ENCODE peak calls at places on chromosomes 7 and 10, in nine cellular contexts. V, Q, L, E, U, J, G, P and R are unnamed samples. For H3K4me1, the result is how much of the 10 kb centered on the place peaks cover.

GRCh38 chr10:48759113-48759901 is 74.6 kb downstream of the WDFY4 start:
- DNase-seq in V (no peak), Q (no peak), L (no peak), E (no peak), U (no peak), J (no peak), G (no peak), P (no peak), R (no peak)

GRCh38 chr7:919924-920341 is 34.5 kb downstream of the ADAP1 start:
- DNase-seq in V (peak), Q (no peak), L (peak), E (peak), U (no peak), J (no peak), G (peak), P (peak), R (peak)

GRCh38 chr10:95416973-95417372 is 126.2 kb upstream of the PDLIM1 start:
- DNase-seq in V (no peak), Q (no peak), L (peak), E (no peak), U (no peak), J (no peak), G (no peak), P (no peak), R (no peak)

GRCh38 chr7:140156460-140157080 is 20.2 kb downstream of the KDM7A start:
- DNase-seq in V (no peak), Q (no peak), L (no peak), E (no peak), U (no peak), J (no peak), G (no peak), P (no peak), R (no peak)

GRCh38 chr7:136353287-136353686 is 376.1 kb upstream of the MTPN start:
- DNase-seq in V (no peak), Q (no peak), L (no peak), E (no peak), U (no peak), J (no peak), G (no peak), P (no peak), R (no peak)

GRCh38 chr7:112439476-112439875 is 10.8 kb upstream of the IFRD1 start:
- DNase-seq in V (no peak), Q (no peak), L (no peak), E (no peak), U (no peak), J (no peak), G (no peak), P (no peak), R (no peak)

GRCh38 chr10:85849315-85849714 is 517.3 kb downstream of the GRID1 start:
- DNase-seq in V (no peak), Q (no peak), L (no peak), E (no peak), U (no peak), J (no peak), G (no peak), P (no peak), R (no peak)

GRCh38 chr7:149587331-149587645 is 89.7 kb upstream of the ZNF746 start:
- DNase-seq in V (no peak), Q (peak), L (no peak), E (no peak), U (no peak), J (no peak), G (no peak), P (no peak), R (no peak)

GRCh38 chr7:16071246-16071857 is 350.0 kb downstream of the CRPPA start:
- DNase-seq in V (no peak), Q (no peak), L (no peak), E (no peak), U (no peak), J (peak), G (no peak), P (peak), R (no peak)

GRCh38 chr10:132689721-132690360 is 96.1 kb downstream of the NKX6-2 start:
- DNase-seq in V (peak), Q (no peak), L (peak), E (peak), U (no peak), J (no peak), G (no peak), P (no peak), R (peak)

GRCh38 chr7:157612009-157612663 is 275.3 kb downstream of the DNAJB6 start:
- DNase-seq in V (no peak), Q (no peak), L (peak), E (no peak), U (no peak), J (no peak), G (no peak), P (no peak), R (peak)

GRCh38 chr10:91901784-91902677 is 7.3 kb downstream of the FGFBP3 start:
- DNase-seq in V (no peak), Q (peak), L (peak), E (no peak), U (no peak), J (peak), G (no peak), P (no peak), R (no peak)

GRCh38 chr10:73916761-73917470 is 6.0 kb downstream of the PLAU start:
- DNase-seq in V (no peak), Q (no peak), L (no peak), E (no peak), U (no peak), J (peak), G (no peak), P (peak), R (no peak)

GRCh38 chr10:23095966-23096813 is 811 bp downstream of the MSRB2 start:
- DNase-seq in V (peak), Q (peak), L (peak), E (peak), U (peak), J (no peak), G (peak), P (peak), R (peak)

GRCh38 chr7:157250605-157251228 is 86.1 kb upstream of the DNAJB6 start:
- DNase-seq in V (no peak), Q (no peak), L (no peak), E (no peak), U (no peak), J (peak), G (no peak), P (peak), R (no peak)

GRCh38 chr7:102463841-102464576 is 654 bp downstream of the ALKBH4 start:
- DNase-seq in V (peak), Q (no peak), L (no peak), E (no peak), U (no peak), J (no peak), G (no peak), P (no peak), R (no peak)

GRCh38 chr7:27923308-27923980 is 183.5 kb downstream of the TAX1BP1 start:
- DNase-seq in V (no peak), Q (no peak), L (no peak), E (no peak), U (no peak), J (no peak), G (no peak), P (no peak), R (no peak)

GRCh38 chr10:114869500-114869899 is 47.9 kb downstream of the FHIP2A start:
- DNase-seq in V (no peak), Q (no peak), L (no peak), E (no peak), U (no peak), J (peak), G (no peak), P (no peak), R (no peak)

GRCh38 chr7:28956608-28957063 is 1.5 kb downstream of the TRIL start:
- DNase-seq in V (peak), Q (peak), L (peak), E (peak), U (peak), J (peak), G (peak), P (peak), R (peak)

GRCh38 chr7:143361552-143362125 is 874 bp downstream of the FAM131B start:
- DNase-seq in V (no peak), Q (no peak), L (no peak), E (no peak), U (no peak), J (no peak), G (no peak), P (no peak), R (no peak)

GRCh38 chr10:28553963-28554362 is 21.0 kb downstream of the WAC start:
- DNase-seq in V (no peak), Q (no peak), L (no peak), E (no peak), U (no peak), J (no peak), G (no peak), P (no peak), R (no peak)

GRCh38 chr10:122492955-122493597 is 31.7 kb downstream of the HTRA1 start:
- DNase-seq in V (no peak), Q (no peak), L (no peak), E (no peak), U (no peak), J (no peak), G (no peak), P (no peak), R (peak)

GRCh38 chr10:88092265-88092664 is 228.8 kb downstream of the PTEN start:
- DNase-seq in V (no peak), Q (no peak), L (no peak), E (no peak), U (no peak), J (no peak), G (no peak), P (no peak), R (no peak)

GRCh38 chr7:104627516-104627915 is 299.1 kb downstream of the LHFPL3 start:
- DNase-seq in V (no peak), Q (no peak), L (no peak), E (no peak), U (no peak), J (peak), G (no peak), P (no peak), R (no peak)

GRCh38 chr7:98659746-98660145 is 42.7 kb downstream of the NPTX2 start:
- DNase-seq in V (no peak), Q (no peak), L (no peak), E (no peak), U (no peak), J (no peak), G (no peak), P (no peak), R (no peak)

GRCh38 chr7:98662289-98662688 is 45.2 kb downstream of the NPTX2 start:
- DNase-seq in V (no peak), Q (no peak), L (no peak), E (no peak), U (no peak), J (no peak), G (no peak), P (no peak), R (no peak)

GRCh38 chr7:98657736-98658135 is 40.7 kb downstream of the NPTX2 start:
- DNase-seq in V (no peak), Q (no peak), L (no peak), E (no peak), U (no peak), J (no peak), G (no peak), P (no peak), R (no peak)

GRCh38 chr7:98656899-98657298 is 39.8 kb downstream of the NPTX2 start:
- DNase-seq in V (no peak), Q (no peak), L (no peak), E (no peak), U (no peak), J (no peak), G (no peak), P (no peak), R (no peak)

GRCh38 chr7:98661607-98662006 is 44.5 kb downstream of the NPTX2 start:
- DNase-seq in V (no peak), Q (no peak), L (no peak), E (no peak), U (no peak), J (no peak), G (no peak), P (no peak), R (no peak)
- TF ChIP-seq CTCF in V (no peak), Q (no peak), L (no peak), E (no peak), U (no peak), J (no peak), G (no peak), P (no peak), R (no peak)

GRCh38 chr10:50381637-50382036 is 130.3 kb upstream of the ASAH2 start:
- DNase-seq in V (no peak), Q (no peak), L (no peak), E (no peak), U (no peak), J (no peak), G (no peak), P (no peak), R (no peak)

GRCh38 chr10:50385610-50386009 is 134.3 kb upstream of the ASAH2 start:
- DNase-seq in V (no peak), Q (peak), L (no peak), E (peak), U (peak), J (no peak), G (peak), P (no peak), R (no peak)

GRCh38 chr10:50382576-50383023 is 131.3 kb upstream of the ASAH2 start:
- DNase-seq in V (no peak), Q (no peak), L (no peak), E (no peak), U (no peak), J (no peak), G (no peak), P (no peak), R (no peak)

GRCh38 chr10:50384839-50385238 is 133.5 kb upstream of the ASAH2 start:
- DNase-seq in V (no peak), Q (no peak), L (no peak), E (no peak), U (no peak), J (no peak), G (no peak), P (no peak), R (no peak)

DNA sequence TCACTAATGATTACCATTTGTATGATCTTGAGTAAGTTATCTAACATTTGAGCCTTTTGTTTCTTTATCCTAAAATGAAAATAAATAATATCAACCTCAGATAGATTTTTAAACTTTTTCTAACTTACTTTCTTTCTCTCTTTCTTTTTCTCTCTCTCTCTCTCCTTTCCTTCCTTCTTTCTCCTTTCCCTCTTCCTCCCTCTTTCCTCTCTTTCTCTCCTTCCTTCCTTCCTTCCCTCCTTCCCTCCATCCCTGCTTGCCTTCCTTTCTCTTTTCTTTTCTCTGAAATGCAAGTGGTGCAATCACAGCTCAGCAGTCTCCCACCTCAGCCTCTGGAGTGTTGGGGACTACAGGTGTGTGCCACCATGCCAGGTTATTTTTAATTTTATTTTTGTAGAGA is 132.9 kb upstream of the ASAH2 start:
- DNase-seq in V (no peak), Q (no peak), L (no peak), E (no peak), U (no peak), J (no peak), G (no peak), P (no peak), R (no peak)
- H3K4me1 ChIP-seq in V (under half), Q (under half), L (under half), E (under half), U (under half), J (under half), G (half or more), P (under half), R (under half)

GRCh38 chr7:134712196-134712595 is 65.5 kb downstream of the BPGM start:
- DNase-seq in V (no peak), Q (no peak), L (no peak), E (no peak), U (no peak), J (no peak), G (no peak), P (no peak), R (no peak)

GRCh38 chr7:134710511-134710853 is 63.8 kb downstream of the BPGM start:
- DNase-seq in V (no peak), Q (no peak), L (no peak), E (no peak), U (no peak), J (no peak), G (no peak), P (no peak), R (no peak)

GRCh38 chr7:134709197-134709596 is 62.5 kb downstream of the BPGM start:
- DNase-seq in V (no peak), Q (no peak), L (no peak), E (no peak), U (no peak), J (no peak), G (no peak), P (no peak), R (no peak)

GRCh38 chr7:134708692-134709091 is 62.0 kb downstream of the BPGM start:
- DNase-seq in V (no peak), Q (no peak), L (no peak), E (no peak), U (no peak), J (no peak), G (no peak), P (no peak), R (no peak)

GRCh38 chr7:134710854-134711624 is 64.4 kb downstream of the BPGM start:
- DNase-seq in V (no peak), Q (no peak), L (no peak), E (no peak), U (no peak), J (peak), G (no peak), P (no peak), R (no peak)
- H3K27ac ChIP-seq in V (no peak), Q (peak), L (peak), E (no peak), U (peak), J (no peak), G (peak), P (no peak), R (no peak)

GRCh38 chr10:22003111-22003963 is at the start of gene DNAJC1:
- DNase-seq in V (peak), Q (peak), L (peak), E (peak), U (peak), J (peak), G (peak), P (peak), R (peak)
- TF ChIP-seq CTCF in V (peak), Q (no peak), L (no peak), E (no peak), U (peak), J (no peak), G (peak), P (peak), R (no peak)

GRCh38 chr10:15373199-15373598 is 2.1 kb upstream of the FAM171A1 start:
- DNase-seq in V (no peak), Q (no peak), L (no peak), E (no peak), U (no peak), J (no peak), G (no peak), P (no peak), R (no peak)
- H3K4me1 ChIP-seq in V (under half), Q (under half), L (under half), E (under half), U (under half), J (under half), G (under half), P (under half), R (under half)

DNA sequence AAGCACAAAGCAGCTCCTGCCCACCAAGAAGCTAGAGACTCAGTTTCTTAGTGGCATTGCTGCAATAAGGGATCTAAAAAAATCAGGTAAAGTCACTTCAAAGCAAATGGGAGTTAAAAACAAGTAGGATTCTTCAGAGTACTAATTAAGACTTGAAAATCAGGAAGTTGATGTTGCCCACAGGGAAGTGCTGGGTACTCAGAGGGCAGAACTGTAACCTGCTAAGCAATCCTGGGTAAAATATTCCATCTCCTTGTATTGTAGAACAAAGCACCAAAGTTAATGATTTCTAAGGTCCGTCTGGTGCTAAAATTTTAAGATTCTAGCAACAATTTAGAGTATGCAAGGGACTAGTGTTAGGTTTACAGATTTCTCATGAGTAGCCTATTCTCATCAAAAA is 8.3 kb downstream of the PEX1 start:
- DNase-seq in V (no peak), Q (no peak), L (no peak), E (no peak), U (no peak), J (no peak), G (no peak), P (no peak), R (no peak)
- H3K27ac ChIP-seq in V (no peak), Q (no peak), L (no peak), E (no peak), U (no peak), J (no peak), G (no peak), P (no peak), R (no peak)

DNA sequence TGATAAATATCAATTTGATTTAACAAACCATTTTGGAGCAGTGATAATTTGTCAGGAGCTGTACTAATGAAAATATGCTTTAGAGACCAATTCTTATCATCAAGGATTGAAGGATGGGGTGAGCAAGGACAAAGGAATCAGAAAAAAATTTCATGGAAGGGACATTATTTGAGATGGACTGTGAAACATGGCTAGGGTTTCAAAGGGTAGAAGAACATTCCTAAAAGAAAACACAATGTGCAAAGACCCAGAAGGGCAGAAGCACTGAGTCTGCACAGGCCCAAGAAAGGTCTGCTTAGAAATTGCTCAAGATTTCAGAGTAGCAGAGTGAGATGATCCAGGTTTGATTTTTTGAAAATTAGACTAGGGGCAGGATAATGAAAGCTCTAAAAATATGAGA is 174.5 kb downstream of the LRRN3 start:
- DNase-seq in V (no peak), Q (no peak), L (no peak), E (no peak), U (no peak), J (no peak), G (no peak), P (no peak), R (no peak)
- TF ChIP-seq CTCF in V (no peak), Q (no peak), L (no peak), E (no peak), U (no peak), J (no peak), G (no peak), P (no peak), R (no peak)